ENCODE peak calls at places on chromosomes 2 and 18, in eight cellular contexts. I is posterior cingulate gyrus; K is cardiac muscle cell; A is stimulated activated naive CD8-positive, alpha-beta T cell treated with anti-CD3 and anti-CD28 coated beads, Interleukin-15, Interleukin-2, amounts not matched to agents 100 U/mL and 50 U/mL, for 24 hours; W is CD4-positive, alpha-beta T cell; H is hepatic stellate cell; Z is right lobe of liver; T is M059J. R is an unnamed sample.

GRCh38 chr2:144643537-144644336 is 123.8 kb upstream of the ZEB2 start:
- DNase-seq in I (no peak), K (no peak), A (no peak), W (no peak), H (no peak), Z (no peak), T (peak), R (no peak)

GRCh38 chr18:68462148-68462547 is 252.8 kb downstream of the TMX3 start:
- DNase-seq in I (no peak), K (no peak), A (no peak), W (no peak), H (no peak), Z (no peak), T (no peak), R (no peak)

GRCh38 chr18:62939433-62939832 is 224.1 kb downstream of the PHLPP1 start:
- DNase-seq in I (no peak), K (peak), A (no peak), W (no peak), H (no peak), Z (no peak), T (no peak), R (no peak)

GRCh38 chr2:216222650-216223352 is 113.7 kb downstream of the XRCC5 start:
- DNase-seq in I (no peak), K (peak), A (no peak), W (no peak), H (no peak), Z (no peak), T (peak), R (no peak)

GRCh38 chr2:229176136-229176535 is 95.0 kb downstream of the PID1 start:
- DNase-seq in I (no peak), K (no peak), A (no peak), W (no peak), H (no peak), Z (no peak), T (no peak), R (no peak)

GRCh38 chr18:62420513-62421209 is 95.6 kb downstream of the TNFRSF11A start:
- DNase-seq in I (no peak), K (peak), A (peak), W (peak), H (peak), Z (no peak), T (peak), R (no peak)

GRCh38 chr2:101063352-101063751 is 61.3 kb downstream of the RPL31 start:
- DNase-seq in I (no peak), K (peak), A (no peak), W (no peak), H (no peak), Z (no peak), T (no peak), R (no peak)

GRCh38 chr2:138536740-138537139 is 35.2 kb downstream of the SPOPL start:
- DNase-seq in I (no peak), K (no peak), A (no peak), W (no peak), H (no peak), Z (no peak), T (no peak), R (no peak)

GRCh38 chr2:232238108-232238507 is 140.4 kb upstream of the ALPP start:
- DNase-seq in I (no peak), K (peak), A (no peak), W (no peak), H (no peak), Z (no peak), T (no peak), R (no peak)

GRCh38 chr2:229733606-229734205 is 19.4 kb upstream of the DNER start:
- DNase-seq in I (no peak), K (no peak), A (no peak), W (no peak), H (no peak), Z (no peak), T (no peak), R (no peak)

GRCh38 chr18:33735428-33735827 is 157.4 kb downstream of the ASXL3 start:
- DNase-seq in I (no peak), K (no peak), A (no peak), W (no peak), H (no peak), Z (no peak), T (no peak), R (no peak)

GRCh38 chr2:169512525-169512924 is 3.0 kb downstream of the KLHL41 start:
- DNase-seq in I (no peak), K (no peak), A (no peak), W (no peak), H (peak), Z (no peak), T (peak), R (no peak)

GRCh38 chr2:105329197-105329554 is 359 bp downstream of the TGFBRAP1 start:
- DNase-seq in I (no peak), K (no peak), A (peak), W (no peak), H (no peak), Z (no peak), T (no peak), R (no peak)

GRCh38 chr2:101667823-101668222 is 29.7 kb upstream of the MAP4K4 start:
- DNase-seq in I (no peak), K (no peak), A (no peak), W (no peak), H (no peak), Z (no peak), T (no peak), R (no peak)

GRCh38 chr2:75605770-75606535 is 40.6 kb upstream of the MRPL19 start:
- DNase-seq in I (no peak), K (peak), A (no peak), W (no peak), H (peak), Z (no peak), T (peak), R (no peak)

GRCh38 chr2:38155-38554 is 8.2 kb downstream of the FAM110C start:
- DNase-seq in I (no peak), K (no peak), A (no peak), W (no peak), H (no peak), Z (no peak), T (peak), R (no peak)

GRCh38 chr2:96815326-96816126 is 542 bp upstream of the CNNM3 start:
- DNase-seq in I (no peak), K (peak), A (peak), W (no peak), H (peak), Z (peak), T (peak), R (no peak)

GRCh38 chr2:32864337-32864736 is 82.4 kb upstream of the LTBP1 start:
- DNase-seq in I (no peak), K (peak), A (no peak), W (no peak), H (peak), Z (no peak), T (peak), R (peak)

GRCh38 chr2:109080109-109080508 is 48.9 kb upstream of the SH3RF3 start:
- DNase-seq in I (no peak), K (no peak), A (no peak), W (no peak), H (no peak), Z (no peak), T (no peak), R (no peak)

GRCh38 chr18:12102136-12102842 is 8.6 kb downstream of the ANKRD62 start:
- DNase-seq in I (no peak), K (no peak), A (no peak), W (no peak), H (no peak), Z (no peak), T (no peak), R (no peak)

GRCh38 chr2:215450188-215451011 is 14.5 kb upstream of the FN1 start:
- DNase-seq in I (no peak), K (no peak), A (no peak), W (no peak), H (no peak), Z (no peak), T (no peak), R (no peak)

GRCh38 chr2:152062130-152063091 is 36.4 kb downstream of the CACNB4 start:
- DNase-seq in I (peak), K (peak), A (no peak), W (no peak), H (peak), Z (no peak), T (peak), R (no peak)

GRCh38 chr2:16437189-16437588 is 228.4 kb downstream of the CYRIA start:
- DNase-seq in I (no peak), K (no peak), A (no peak), W (no peak), H (no peak), Z (no peak), T (no peak), R (no peak)

GRCh38 chr2:32711219-32711618 is 83.4 kb downstream of the TTC27 start:
- DNase-seq in I (no peak), K (peak), A (no peak), W (no peak), H (peak), Z (no peak), T (peak), R (peak)

GRCh38 chr2:44744961-44745360 is 196.5 kb upstream of the SIX3 start:
- DNase-seq in I (no peak), K (no peak), A (no peak), W (no peak), H (no peak), Z (no peak), T (no peak), R (no peak)